ENCODE peak calls at places on chromosomes 5 and 9, in nine cellular contexts. V is GM10248; P is left cardiac atrium; E is activated CD8-positive, alpha-beta T cell treated with anti-CD3 and anti-CD28 coated beads for 36 hours; W is left kidney; L is activated T-cell treated with anti-CD3 and anti-CD28 coated beads, Interleukin-2, amount 50 U/mL, for 4 hours; S is activated naive CD4-positive, alpha-beta T cell; Z is DMS79; O is HT1080. R is an unnamed sample.

GRCh38 chr9:129938291-129938979 is 103.2 kb downstream of the USP20 start:
- DNase-seq in V (no peak), P (no peak), E (no peak), W (no peak), L (no peak), S (no peak), Z (no peak), O (no peak), R (no peak)

GRCh38 chr5:53479045-53479655 is 1.3 kb upstream of the FST start:
- DNase-seq in V (peak), P (no peak), E (no peak), W (peak), L (no peak), S (no peak), Z (no peak), O (no peak), R (no peak)

GRCh38 chr9:133058051-133058450 is 3.7 kb upstream of the CEL start:
- DNase-seq in V (peak), P (no peak), E (no peak), W (no peak), L (no peak), S (no peak), Z (no peak), O (no peak), R (no peak)

GRCh38 chr5:96177303-96177869 is 215.7 kb upstream of the ELL2 start:
- DNase-seq in V (peak), P (no peak), E (no peak), W (no peak), L (no peak), S (no peak), Z (no peak), O (peak), R (no peak)

GRCh38 chr9:101166717-101167116 is 138.2 kb downstream of the PLPPR1 start:
- DNase-seq in V (no peak), P (no peak), E (no peak), W (no peak), L (no peak), S (no peak), Z (no peak), O (no peak), R (no peak)

GRCh38 chr5:156529902-156530301 is 202.9 kb downstream of the SGCD start:
- DNase-seq in V (no peak), P (no peak), E (no peak), W (no peak), L (no peak), S (no peak), Z (no peak), O (no peak), R (peak)

GRCh38 chr9:29211681-29212589 is 1638.7 kb upstream of the C9orf72 start:
- DNase-seq in V (peak), P (no peak), E (peak), W (peak), L (peak), S (no peak), Z (no peak), O (peak), R (no peak)

GRCh38 chr5:1180096-1180495 is 21.3 kb upstream of the SLC6A19 start:
- DNase-seq in V (no peak), P (no peak), E (no peak), W (no peak), L (no peak), S (no peak), Z (no peak), O (no peak), R (no peak)

GRCh38 chr9:33025572-33026347 is 687 bp downstream of the DNAJA1 start:
- DNase-seq in V (peak), P (peak), E (peak), W (peak), L (peak), S (peak), Z (peak), O (peak), R (no peak)

GRCh38 chr9:136882109-136882946 is 4.0 kb upstream of the TRAF2 start:
- DNase-seq in V (peak), P (peak), E (peak), W (no peak), L (peak), S (peak), Z (no peak), O (peak), R (no peak)

GRCh38 chr5:159849437-159850191 is 66.7 kb upstream of the ADRA1B start:
- DNase-seq in V (no peak), P (no peak), E (no peak), W (no peak), L (no peak), S (no peak), Z (no peak), O (peak), R (no peak)

GRCh38 chr9:35510745-35511428 is 21.0 kb downstream of the RUSC2 start:
- DNase-seq in V (no peak), P (peak), E (no peak), W (peak), L (no peak), S (no peak), Z (no peak), O (peak), R (no peak)

GRCh38 chr5:159763564-159763963 is 152.7 kb upstream of the ADRA1B start:
- DNase-seq in V (no peak), P (no peak), E (no peak), W (no peak), L (no peak), S (no peak), Z (no peak), O (no peak), R (no peak)

GRCh38 chr5:109692011-109692410 is 2.3 kb downstream of the MAN2A1 start:
- DNase-seq in V (no peak), P (no peak), E (peak), W (no peak), L (peak), S (no peak), Z (no peak), O (peak), R (no peak)

R was measured in HL-60.